ENCODE peak calls at places on chromosomes 4 and X, in seven cellular contexts. One of them, this sample, is unnamed.

GRCh38 chr4:106194801-106195200 is 121.2 kb downstream of the TBCK start:
- DNase-seq in RCC 7860: no peak
- DNase-seq in activated T-cell treated with anti-CD3 and anti-CD28 coated beads, Interleukin-2, amount 50 U/mL, for 72 hours: no peak
- DNase-seq in H9: no peak
- DNase-seq in T-helper 1 cell: no peak
- DNase-seq in GM20000: no peak
- DNase-seq in NCI-H748 treated with DMSO at 0.1 percent for 48 hours: no peak
- DNase-seq in this sample: no peak

GRCh38 chrX:42290608-42291007 is 367.3 kb upstream of the CASK start:
- DNase-seq in RCC 7860: no peak
- DNase-seq in activated T-cell treated with anti-CD3 and anti-CD28 coated beads, Interleukin-2, amount 50 U/mL, for 72 hours: no peak
- DNase-seq in H9: no peak
- DNase-seq in T-helper 1 cell: no peak
- DNase-seq in GM20000: no peak
- DNase-seq in NCI-H748 treated with DMSO at 0.1 percent for 48 hours: no peak
- DNase-seq in this sample: no peak

GRCh38 chrX:1463581-1464281 is 11.0 kb upstream of the ASMTL start:
- DNase-seq in RCC 7860: no peak
- DNase-seq in activated T-cell treated with anti-CD3 and anti-CD28 coated beads, Interleukin-2, amount 50 U/mL, for 72 hours: no peak
- DNase-seq in H9: peak
- DNase-seq in T-helper 1 cell: no peak
- DNase-seq in GM20000: no peak
- DNase-seq in NCI-H748 treated with DMSO at 0.1 percent for 48 hours: no peak
- DNase-seq in this sample: no peak

GRCh38 chrX:101265869-101266428 is 25.2 kb downstream of the TAF7L start:
- DNase-seq in RCC 7860: peak
- DNase-seq in activated T-cell treated with anti-CD3 and anti-CD28 coated beads, Interleukin-2, amount 50 U/mL, for 72 hours: no peak
- DNase-seq in H9: no peak
- DNase-seq in T-helper 1 cell: no peak
- DNase-seq in GM20000: no peak
- DNase-seq in NCI-H748 treated with DMSO at 0.1 percent for 48 hours: no peak
- DNase-seq in this sample: no peak

GRCh38 chr4:78345237-78345636 is 206.3 kb upstream of the ANXA3 start:
- DNase-seq in RCC 7860: no peak
- DNase-seq in activated T-cell treated with anti-CD3 and anti-CD28 coated beads, Interleukin-2, amount 50 U/mL, for 72 hours: no peak
- DNase-seq in H9: no peak
- DNase-seq in T-helper 1 cell: no peak
- DNase-seq in GM20000: no peak
- DNase-seq in NCI-H748 treated with DMSO at 0.1 percent for 48 hours: no peak
- DNase-seq in this sample: no peak

GRCh38 chr4:52244773-52245360 is 193.8 kb downstream of the SPATA18 start:
- DNase-seq in RCC 7860: no peak
- DNase-seq in activated T-cell treated with anti-CD3 and anti-CD28 coated beads, Interleukin-2, amount 50 U/mL, for 72 hours: no peak
- DNase-seq in H9: no peak
- DNase-seq in T-helper 1 cell: no peak
- DNase-seq in GM20000: no peak
- DNase-seq in NCI-H748 treated with DMSO at 0.1 percent for 48 hours: peak
- DNase-seq in this sample: no peak

GRCh38 chr4:1002131-1002630 is 9.0 kb upstream of the SLC26A1 start:
- DNase-seq in RCC 7860: no peak
- DNase-seq in activated T-cell treated with anti-CD3 and anti-CD28 coated beads, Interleukin-2, amount 50 U/mL, for 72 hours: no peak
- DNase-seq in H9: peak
- DNase-seq in T-helper 1 cell: no peak
- DNase-seq in GM20000: no peak
- DNase-seq in NCI-H748 treated with DMSO at 0.1 percent for 48 hours: no peak
- DNase-seq in this sample: no peak

GRCh38 chr4:7192252-7193039 is at the start of gene SORCS2:
- DNase-seq in RCC 7860: peak
- DNase-seq in activated T-cell treated with anti-CD3 and anti-CD28 coated beads, Interleukin-2, amount 50 U/mL, for 72 hours: peak
- DNase-seq in H9: peak
- DNase-seq in T-helper 1 cell: peak
- DNase-seq in GM20000: peak
- DNase-seq in NCI-H748 treated with DMSO at 0.1 percent for 48 hours: peak
- DNase-seq in this sample: no peak

GRCh38 chrX:114508836-114509235 is 75.0 kb upstream of the HTR2C start:
- DNase-seq in RCC 7860: no peak
- DNase-seq in activated T-cell treated with anti-CD3 and anti-CD28 coated beads, Interleukin-2, amount 50 U/mL, for 72 hours: no peak
- DNase-seq in H9: no peak
- DNase-seq in T-helper 1 cell: no peak
- DNase-seq in GM20000: no peak
- DNase-seq in NCI-H748 treated with DMSO at 0.1 percent for 48 hours: no peak
- DNase-seq in this sample: no peak

GRCh38 chr4:38242110-38242509 is 281.9 kb downstream of the PTTG2 start:
- DNase-seq in RCC 7860: no peak
- DNase-seq in activated T-cell treated with anti-CD3 and anti-CD28 coated beads, Interleukin-2, amount 50 U/mL, for 72 hours: no peak
- DNase-seq in H9: no peak
- DNase-seq in T-helper 1 cell: no peak
- DNase-seq in GM20000: no peak
- DNase-seq in NCI-H748 treated with DMSO at 0.1 percent for 48 hours: no peak
- DNase-seq in this sample: no peak

GRCh38 chrX:123084797-123085196 is 99.3 kb upstream of the GRIA3 start:
- DNase-seq in RCC 7860: peak
- DNase-seq in activated T-cell treated with anti-CD3 and anti-CD28 coated beads, Interleukin-2, amount 50 U/mL, for 72 hours: no peak
- DNase-seq in H9: no peak
- DNase-seq in T-helper 1 cell: no peak
- DNase-seq in GM20000: no peak
- DNase-seq in NCI-H748 treated with DMSO at 0.1 percent for 48 hours: no peak
- DNase-seq in this sample: no peak

GRCh38 chr4:98657531-98658286 is 702 bp downstream of the TSPAN5 start:
- DNase-seq in RCC 7860: peak
- DNase-seq in activated T-cell treated with anti-CD3 and anti-CD28 coated beads, Interleukin-2, amount 50 U/mL, for 72 hours: peak
- DNase-seq in H9: peak
- DNase-seq in T-helper 1 cell: peak
- DNase-seq in GM20000: peak
- DNase-seq in NCI-H748 treated with DMSO at 0.1 percent for 48 hours: peak
- DNase-seq in this sample: no peak

This sample was measured in iPS DF 6.9.